ENCODE peak calls at places on chromosomes 4 and X, in four cellular contexts. W is right lobe of liver, V is skeletal muscle cell, F is fibroblast of villous mesenchyme. G is an unnamed sample.

GRCh38 chr4:156968479-156968984 is 3.1 kb downstream of the PDGFC start:
- DNase-seq in F (peak; percentile 93), W (peak; percentile 26), V (peak; percentile 60), G (peak; percentile 76)

GRCh38 chr4:169278669-169279068 is 7.9 kb upstream of the SH3RF1 start:
- DNase-seq in V (no peak), F (no peak), W (no peak), G (no peak)

GRCh38 chrX:41895826-41896225 is 27.5 kb downstream of the CASK start:
- DNase-seq in F (no peak), W (no peak), V (peak; percentile 32), G (no peak)

GRCh38 chr4:20359692-20360091 is 108.0 kb downstream of the SLIT2 start:
- DNase-seq in F (no peak), V (no peak), W (no peak), G (no peak)

GRCh38 chr4:144748814-144749555 is 103.0 kb downstream of the HHIP start:
- DNase-seq in W (no peak), F (no peak), V (no peak), G (no peak)

GRCh38 chrX:136162827-136163427 is 15.6 kb downstream of the FHL1 start:
- DNase-seq in V (no peak), W (peak; percentile 57), F (peak; percentile 53), G (no peak)

GRCh38 chr4:134276476-134276875 is 74.9 kb upstream of the PABPC4L start:
- DNase-seq in V (no peak), F (peak; percentile 25), W (no peak), G (no peak)

GRCh38 chr4:76898949-76899640 is 1.2 kb upstream of the SOWAHB start:
- DNase-seq in W (no peak), V (no peak), F (no peak), G (no peak)

GRCh38 chrX:51148848-51149247 is 183.8 kb upstream of the NUDT10 start:
- DNase-seq in F (peak; percentile 0), W (no peak), V (no peak), G (no peak)

GRCh38 chr4:70739496-70740337 is 18.0 kb downstream of the RUFY3 start:
- DNase-seq in V (no peak), W (no peak), F (peak; percentile 43), G (no peak)

GRCh38 chr4:179145746-179146530 is 1703.7 kb upstream of the AGA start:
- DNase-seq in V (no peak), F (no peak), W (no peak), G (peak; percentile 22)

GRCh38 chr4:184439856-184440592 is 34.3 kb downstream of the IRF2 start:
- DNase-seq in F (peak; percentile 69), V (peak; percentile 72), W (no peak), G (no peak)

GRCh38 chrX:119237526-119238035 is 1.5 kb downstream of the PGRMC1 start:
- DNase-seq in F (no peak), W (no peak), V (no peak), G (no peak)
- H3K4me3 ChIP-seq in F (peak overlapping the region; percentile 83), W (peak overlapping the region; percentile 68), V (peak overlapping the region; percentile 82), G (peak overlapping the region; percentile 82)

DNA sequence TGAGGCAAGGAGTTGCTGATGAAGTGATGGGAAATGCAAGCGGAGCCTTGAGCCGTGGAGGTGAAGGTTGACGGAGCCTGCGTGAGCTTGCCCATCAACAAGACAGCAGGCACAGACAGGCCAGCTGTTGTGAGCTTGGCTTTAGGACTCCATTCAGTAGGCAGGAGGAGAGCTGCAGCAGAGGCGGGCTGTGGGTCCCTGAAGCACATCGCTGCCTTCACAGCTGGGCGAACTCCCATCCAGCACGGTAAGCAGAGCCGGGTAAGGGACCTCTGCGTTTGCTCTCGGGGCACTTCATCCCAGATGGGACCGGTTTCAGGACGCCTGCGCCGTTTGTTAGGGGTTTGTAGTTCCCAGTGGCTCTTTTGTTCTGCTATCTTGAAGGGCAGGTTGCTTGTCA is 54.8 kb upstream of the CLDN34 start:
- DNase-seq in F (no peak), V (no peak), W (no peak), G (no peak)
- H3K4me3 ChIP-seq in F (no peak overlapping the region), V (peak overlapping the region; percentile 17), W (no peak overlapping the region), G (no peak overlapping the region)

DNA sequence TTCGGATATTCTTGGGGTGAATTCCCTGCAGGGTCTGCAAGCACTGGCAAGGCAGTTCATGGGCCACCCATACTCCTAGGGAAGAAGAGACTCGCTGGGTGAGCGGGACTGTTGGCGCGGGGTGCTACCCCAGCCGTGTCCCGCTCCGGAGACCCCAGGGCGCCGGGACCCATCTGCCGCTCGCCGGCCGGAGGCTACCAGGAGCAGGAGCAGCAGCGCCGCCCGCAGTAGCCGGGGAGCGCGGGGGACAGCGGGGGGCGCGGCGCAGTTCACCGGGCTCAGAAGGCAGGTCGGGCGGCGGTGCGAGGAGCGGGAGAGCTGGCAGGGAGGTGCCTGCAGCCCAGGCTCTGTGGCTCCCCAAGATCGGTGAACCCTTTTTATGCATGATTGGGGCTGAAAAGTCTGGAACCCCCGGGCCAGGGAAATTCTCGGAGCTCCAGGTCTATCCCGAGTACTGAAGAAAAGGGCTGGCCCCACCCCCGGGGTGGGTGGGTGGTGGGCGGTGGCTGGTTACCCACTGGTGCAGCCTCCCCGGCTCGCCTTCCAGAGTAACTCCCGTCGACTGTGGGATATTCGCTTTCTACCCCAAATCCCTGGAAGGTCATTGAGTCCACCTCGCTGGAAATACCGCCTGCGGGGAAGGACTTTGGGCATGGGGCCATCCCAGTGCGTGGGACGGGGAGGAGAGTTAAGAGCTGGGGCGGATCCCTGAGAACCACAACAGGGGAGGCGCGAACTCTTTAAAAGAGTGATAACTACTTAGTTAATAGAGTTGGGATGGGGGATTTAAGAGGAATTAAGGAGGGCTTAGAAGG is 37.6 kb downstream of the PF4 start:
- DNase-seq in W (peak; percentile 25), F (peak; percentile 17), V (no peak), G (no peak)
- H3K4me3 ChIP-seq in W (no peak overlapping the region), F (peak overlapping the region; percentile 51), V (peak overlapping the region; percentile 48), G (peak overlapping the region; percentile 54)

GRCh38 chr4:6471303-6472007 is 959 bp downstream of the PPP2R2C start:
- DNase-seq in V (no peak), F (no peak), W (no peak), G (no peak)
- H3K4me3 ChIP-seq in V (peak overlapping the region; percentile 36), F (no peak overlapping the region), W (no peak overlapping the region), G (peak overlapping the region; percentile 40)

GRCh38 chrX:632391-633042 is 1.9 kb downstream of the SHOX start:
- DNase-seq in F (no peak), W (no peak), V (no peak), G (no peak)
- H3K4me3 ChIP-seq in F (no peak overlapping the region), W (no peak overlapping the region), V (peak overlapping the region; percentile 7), G (no peak overlapping the region)

GRCh38 chr4:186258216-186258811 is 7.7 kb upstream of the F11 start:
- DNase-seq in V (no peak), F (no peak), W (no peak), G (no peak)
- H3K4me3 ChIP-seq in V (no peak overlapping the region), F (no peak overlapping the region), W (no peak overlapping the region), G (no peak overlapping the region)

GRCh38 chr4:3713817-3714641 is 52.2 kb upstream of the ADRA2C start:
- DNase-seq in V (no peak), F (no peak), W (no peak), G (no peak)
- H3K4me3 ChIP-seq in V (no peak overlapping the region), F (no peak overlapping the region), W (no peak overlapping the region), G (no peak overlapping the region)

GRCh38 chr4:56099378-56099786 is 150.6 kb downstream of the CEP135 start:
- DNase-seq in F (no peak), W (no peak), V (no peak), G (no peak)
- H3K4me3 ChIP-seq in F (no peak overlapping the region), W (no peak overlapping the region), V (no peak overlapping the region), G (no peak overlapping the region)

GRCh38 chr4:121073672-121074386 is 1.5 kb upstream of the NDNF start:
- DNase-seq in W (no peak), F (no peak), V (no peak), G (no peak)
- H3K4me3 ChIP-seq in W (no peak overlapping the region), F (no peak overlapping the region), V (no peak overlapping the region), G (no peak overlapping the region)